ENCODE peak calls at places on chromosomes 4 and X, in six cellular contexts. L is anterior cingulate cortex; F is T-helper 9 cell; E is MM.1S; X is BE2C; W is stimulated activated CD4-positive, alpha-beta T cell treated with anti-CD3 and anti-CD28 coated beads, Interleukin-1b, Interleukin-23, amount 100 ng/mL, for 4 hours. D is an unnamed sample.

GRCh38 chrX:13194291-13195103 is 125.4 kb downstream of the ATXN3L start:
- DNase-seq in F (no peak), E (no peak), L (no peak), W (no peak), X (no peak), D (peak; percentile 62)

GRCh38 chr4:113636438-113636818 is 125.1 kb downstream of the CAMK2D start:
- DNase-seq in F (no peak), L (no peak), X (no peak), E (no peak), W (no peak), D (peak; percentile 87)

GRCh38 chr4:90120037-90120436 is 7.2 kb upstream of the CCSER1 start:
- DNase-seq in X (peak; percentile 22), W (no peak), L (no peak), F (no peak), E (no peak), D (no peak)

GRCh38 chr4:173477016-173477415 is 53.0 kb downstream of the HAND2 start:
- DNase-seq in X (no peak), E (no peak), F (no peak), L (no peak), W (no peak), D (no peak)

GRCh38 chr4:77560170-77560569 is 45.5 kb upstream of the CXCL13 start:
- DNase-seq in W (no peak), X (no peak), E (no peak), L (no peak), F (no peak), D (no peak)

GRCh38 chrX:3066555-3066954 is 25.3 kb downstream of the ARSF start:
- DNase-seq in F (no peak), X (peak; percentile 8), E (no peak), L (no peak), W (no peak), D (no peak)

GRCh38 chrX:43469391-43470054 is 186.6 kb upstream of the MAOA start:
- DNase-seq in X (no peak), E (peak; percentile 70), L (no peak), W (no peak), F (no peak), D (no peak)

GRCh38 chr4:113541933-113542332 is 219.6 kb downstream of the CAMK2D start:
- DNase-seq in W (no peak), F (no peak), X (no peak), L (no peak), E (no peak), D (no peak)

GRCh38 chr4:133324491-133324890 is 175.4 kb downstream of the PCDH10 start:
- DNase-seq in W (no peak), X (no peak), F (no peak), L (no peak), E (no peak), D (no peak)

GRCh38 chr4:2500547-2500946 is 31.6 kb downstream of the RNF4 start:
- DNase-seq in E (no peak), F (no peak), L (no peak), W (no peak), X (no peak), D (no peak)

GRCh38 chr4:168636506-168637176 is 139.8 kb downstream of the PALLD start:
- DNase-seq in E (no peak), X (no peak), L (no peak), F (no peak), W (no peak), D (no peak)

GRCh38 chr4:94349193-94349592 is 6.6 kb upstream of the HPGDS start:
- DNase-seq in F (no peak), E (no peak), L (no peak), X (no peak), W (no peak), D (no peak)

GRCh38 chrX:137031517-137032377 is 2.0 kb downstream of the GPR101 start:
- DNase-seq in L (peak; percentile 0), E (peak; percentile 36), F (peak; percentile 6), X (peak; percentile 53), W (no peak), D (no peak)

GRCh38 chr4:54139332-54139731 is 39.4 kb downstream of the GSX2 start:
- DNase-seq in E (no peak), W (no peak), L (no peak), F (no peak), X (no peak), D (no peak)

GRCh38 chr4:47510036-47510435 is 25.0 kb downstream of the ATP10D start:
- DNase-seq in W (no peak), E (no peak), X (no peak), L (no peak), F (no peak), D (no peak)

GRCh38 chrX:47160781-47161180 is 15.8 kb downstream of the RBM10 start:
- DNase-seq in X (no peak), F (no peak), W (no peak), E (no peak), L (no peak), D (no peak)

GRCh38 chr4:128718793-128719192 is 90.7 kb upstream of the JADE1 start:
- DNase-seq in W (no peak), L (no peak), X (no peak), E (no peak), F (no peak), D (no peak)

GRCh38 chr4:189202869-189203271 is 737.8 kb upstream of the FRG1 start:
- DNase-seq in X (no peak), E (no peak), F (no peak), L (no peak), W (no peak), D (peak; percentile 2)

GRCh38 chr4:27759621-27760020 is 899.0 kb downstream of the STIM2 start:
- DNase-seq in E (no peak), W (no peak), F (no peak), L (no peak), X (no peak), D (no peak)

GRCh38 chrX:107747596-107748161 is 27.9 kb downstream of the TSC22D3 start:
- DNase-seq in F (no peak), X (no peak), L (peak; percentile 4), E (no peak), W (no peak), D (no peak)

GRCh38 chr4:41384992-41385391 is 128.3 kb downstream of the UCHL1 start:
- DNase-seq in W (no peak), E (no peak), F (no peak), L (no peak), X (peak; percentile 89), D (no peak)

GRCh38 chrX:34546366-34546765 is 110.7 kb downstream of the TMEM47 start:
- DNase-seq in E (no peak), L (no peak), F (no peak), X (no peak), W (no peak), D (no peak)

GRCh38 chr4:98571161-98571786 is 87.1 kb downstream of the TSPAN5 start:
- DNase-seq in L (no peak), X (no peak), E (no peak), W (no peak), F (no peak), D (no peak)

GRCh38 chr4:26220704-26221103 is 100.1 kb upstream of the RBPJ start:
- DNase-seq in L (no peak), F (no peak), W (no peak), X (no peak), E (no peak), D (no peak)

GRCh38 chrX:67624324-67624723 is 80.5 kb downstream of the AR start:
- DNase-seq in E (no peak), X (no peak), F (no peak), L (no peak), W (no peak), D (no peak)

GRCh38 chr4:84167089-84167488 is 332.0 kb downstream of the NKX6-1 start:
- DNase-seq in X (no peak), E (no peak), F (no peak), L (no peak), W (no peak), D (no peak)

GRCh38 chr4:45931151-45931550 is 192.7 kb downstream of the GABRG1 start:
- DNase-seq in E (no peak), F (no peak), L (no peak), X (no peak), W (no peak), D (no peak)

GRCh38 chr4:65416875-65417274 is 253.4 kb downstream of the EPHA5 start:
- DNase-seq in X (peak; percentile 33), W (no peak), E (no peak), F (no peak), L (no peak), D (no peak)

GRCh38 chr4:8649631-8650261 is 57.2 kb downstream of the CPZ start:
- DNase-seq in L (no peak), X (no peak), E (no peak), F (no peak), W (no peak), D (no peak)

GRCh38 chr4:186554890-186555827 is at the start of gene MTNR1A:
- DNase-seq in W (no peak), X (no peak), E (no peak), F (no peak), L (no peak), D (no peak)

D was measured in NAMALWA.